ENCODE peak calls at places on chromosomes 12 and 14, in six cellular contexts. One of them, this sample, is unnamed.

GRCh38 chr14:72894623-72895378 is 900 bp upstream of the DPF3 start:
- DNase-seq in GM23248: peak; percentile 30
- DNase-seq in mesendoderm: peak; percentile 85
- DNase-seq in neural progenitor cell: peak; percentile 59
- DNase-seq in IMR-90: no peak
- DNase-seq in neuronal stem cell: peak; percentile 44
- DNase-seq in this sample: no peak

GRCh38 chr14:23580152-23580926 is 1.7 kb upstream of the JPH4 start:
- DNase-seq in GM23248: no peak
- DNase-seq in mesendoderm: no peak
- DNase-seq in neural progenitor cell: no peak
- DNase-seq in IMR-90: no peak
- DNase-seq in neuronal stem cell: no peak
- DNase-seq in this sample: no peak

GRCh38 chr14:23364604-23365352 is at the start of gene EFS:
- DNase-seq in GM23248: peak; percentile 73
- DNase-seq in mesendoderm: peak; percentile 90
- DNase-seq in neural progenitor cell: peak; percentile 85
- DNase-seq in IMR-90: peak; percentile 18
- DNase-seq in neuronal stem cell: peak; percentile 76
- DNase-seq in this sample: peak; percentile 91

GRCh38 chr12:10212623-10213131 is at the start of gene GABARAPL1:
- DNase-seq in GM23248: peak; percentile 89
- DNase-seq in mesendoderm: peak; percentile 86
- DNase-seq in neural progenitor cell: peak; percentile 85
- DNase-seq in IMR-90: peak; percentile 82
- DNase-seq in neuronal stem cell: peak; percentile 76
- DNase-seq in this sample: peak; percentile 93

GRCh38 chr12:14630793-14631192 is 63.1 kb upstream of the PLBD1 start:
- DNase-seq in GM23248: no peak
- DNase-seq in mesendoderm: peak; percentile 31
- DNase-seq in neural progenitor cell: no peak
- DNase-seq in IMR-90: no peak
- DNase-seq in neuronal stem cell: no peak
- DNase-seq in this sample: no peak

GRCh38 chr12:33180921-33181320 is 258.7 kb downstream of the SYT10 start:
- DNase-seq in GM23248: no peak
- DNase-seq in mesendoderm: peak; percentile 46
- DNase-seq in neural progenitor cell: no peak
- DNase-seq in IMR-90: no peak
- DNase-seq in neuronal stem cell: no peak
- DNase-seq in this sample: no peak

GRCh38 chr14:33737446-33737845 is 213.4 kb downstream of the EGLN3 start:
- DNase-seq in GM23248: peak; percentile 85
- DNase-seq in mesendoderm: no peak
- DNase-seq in neural progenitor cell: no peak
- DNase-seq in IMR-90: no peak
- DNase-seq in neuronal stem cell: no peak
- DNase-seq in this sample: no peak

GRCh38 chr14:94464290-94464689 is 11.7 kb upstream of the SERPINA11 start:
- DNase-seq in GM23248: no peak
- DNase-seq in mesendoderm: no peak
- DNase-seq in neural progenitor cell: no peak
- DNase-seq in IMR-90: no peak
- DNase-seq in neuronal stem cell: no peak
- DNase-seq in this sample: no peak

GRCh38 chr12:12992418-12993175 is 7.5 kb downstream of the HEBP1 start:
- DNase-seq in GM23248: peak; percentile 93
- DNase-seq in mesendoderm: peak; percentile 51
- DNase-seq in neural progenitor cell: no peak
- DNase-seq in IMR-90: peak; percentile 98
- DNase-seq in neuronal stem cell: no peak
- DNase-seq in this sample: peak; percentile 84

GRCh38 chr12:52046859-52047258 is 4.4 kb upstream of the NR4A1 start:
- DNase-seq in GM23248: no peak
- DNase-seq in mesendoderm: no peak
- DNase-seq in neural progenitor cell: no peak
- DNase-seq in IMR-90: no peak
- DNase-seq in neuronal stem cell: no peak
- DNase-seq in this sample: no peak

GRCh38 chr12:113858828-113859386 is 107.2 kb downstream of the RBM19 start:
- DNase-seq in GM23248: no peak
- DNase-seq in mesendoderm: no peak
- DNase-seq in neural progenitor cell: no peak
- DNase-seq in IMR-90: no peak
- DNase-seq in neuronal stem cell: no peak
- DNase-seq in this sample: no peak

GRCh38 chr14:49477576-49477975 is 108.6 kb downstream of the RPS29 start:
- DNase-seq in GM23248: no peak
- DNase-seq in mesendoderm: no peak
- DNase-seq in neural progenitor cell: no peak
- DNase-seq in IMR-90: no peak
- DNase-seq in neuronal stem cell: no peak
- DNase-seq in this sample: no peak

GRCh38 chr14:104072586-104072985 is 12.9 kb upstream of the ASPG start:
- DNase-seq in GM23248: no peak
- DNase-seq in mesendoderm: no peak
- DNase-seq in neural progenitor cell: no peak
- DNase-seq in IMR-90: no peak
- DNase-seq in neuronal stem cell: no peak
- DNase-seq in this sample: no peak

GRCh38 chr12:77995436-77996167 is 164.9 kb downstream of the NAV3 start:
- DNase-seq in GM23248: peak; percentile 90
- DNase-seq in mesendoderm: no peak
- DNase-seq in neural progenitor cell: no peak
- DNase-seq in IMR-90: peak; percentile 90
- DNase-seq in neuronal stem cell: no peak
- DNase-seq in this sample: no peak

GRCh38 chr12:105342464-105342863 is 12.0 kb downstream of the C12orf75 start:
- DNase-seq in GM23248: no peak
- DNase-seq in mesendoderm: no peak
- DNase-seq in neural progenitor cell: peak; percentile 37
- DNase-seq in IMR-90: no peak
- DNase-seq in neuronal stem cell: no peak
- DNase-seq in this sample: no peak

GRCh38 chr14:102213984-102214658 is 74.4 kb downstream of the WDR20 start:
- DNase-seq in GM23248: no peak
- DNase-seq in mesendoderm: no peak
- DNase-seq in neural progenitor cell: no peak
- DNase-seq in IMR-90: no peak
- DNase-seq in neuronal stem cell: no peak
- DNase-seq in this sample: no peak

GRCh38 chr12:23949212-23950010 is at the start of gene SOX5:
- DNase-seq in GM23248: peak; percentile 0
- DNase-seq in mesendoderm: peak; percentile 90
- DNase-seq in neural progenitor cell: peak; percentile 89
- DNase-seq in IMR-90: peak; percentile 68
- DNase-seq in neuronal stem cell: peak; percentile 73
- DNase-seq in this sample: peak; percentile 8

GRCh38 chr14:99001241-99001640 is 270.8 kb downstream of the BCL11B start:
- DNase-seq in GM23248: no peak
- DNase-seq in mesendoderm: peak; percentile 47
- DNase-seq in neural progenitor cell: no peak
- DNase-seq in IMR-90: no peak
- DNase-seq in neuronal stem cell: no peak
- DNase-seq in this sample: no peak

GRCh38 chr14:72822946-72823611 is 70.8 kb downstream of the DPF3 start:
- DNase-seq in GM23248: no peak
- DNase-seq in mesendoderm: no peak
- DNase-seq in neural progenitor cell: no peak
- DNase-seq in IMR-90: no peak
- DNase-seq in neuronal stem cell: no peak
- DNase-seq in this sample: no peak

GRCh38 chr14:102182190-102182589 is 42.5 kb downstream of the WDR20 start:
- DNase-seq in GM23248: peak; percentile 89
- DNase-seq in mesendoderm: no peak
- DNase-seq in neural progenitor cell: no peak
- DNase-seq in IMR-90: peak; percentile 62
- DNase-seq in neuronal stem cell: no peak
- DNase-seq in this sample: peak; percentile 80

GRCh38 chr12:73935817-73936216 is 601.8 kb upstream of the ATXN7L3B start:
- DNase-seq in GM23248: no peak
- DNase-seq in mesendoderm: peak; percentile 33
- DNase-seq in neural progenitor cell: peak; percentile 25
- DNase-seq in IMR-90: no peak
- DNase-seq in neuronal stem cell: no peak
- DNase-seq in this sample: no peak

GRCh38 chr14:55316528-55316927 is 45.3 kb downstream of the FBXO34 start:
- DNase-seq in GM23248: no peak
- DNase-seq in mesendoderm: no peak
- DNase-seq in neural progenitor cell: no peak
- DNase-seq in IMR-90: no peak
- DNase-seq in neuronal stem cell: no peak
- DNase-seq in this sample: no peak

GRCh38 chr14:77612011-77612620 is 4.3 kb downstream of the SPTLC2 start:
- DNase-seq in GM23248: peak; percentile 60
- DNase-seq in mesendoderm: peak; percentile 73
- DNase-seq in neural progenitor cell: no peak
- DNase-seq in IMR-90: peak; percentile 71
- DNase-seq in neuronal stem cell: no peak
- DNase-seq in this sample: peak; percentile 73

GRCh38 chr14:93055651-93056115 is 60.0 kb downstream of the ITPK1 start:
- DNase-seq in GM23248: no peak
- DNase-seq in mesendoderm: no peak
- DNase-seq in neural progenitor cell: no peak
- DNase-seq in IMR-90: no peak
- DNase-seq in neuronal stem cell: no peak
- DNase-seq in this sample: no peak

GRCh38 chr12:91893476-91893875 is 252.2 kb downstream of the BTG1 start:
- DNase-seq in GM23248: no peak
- DNase-seq in mesendoderm: no peak
- DNase-seq in neural progenitor cell: no peak
- DNase-seq in IMR-90: no peak
- DNase-seq in neuronal stem cell: no peak
- DNase-seq in this sample: no peak

GRCh38 chr12:104735801-104736200 is 222.3 kb downstream of the SLC41A2 start:
- DNase-seq in GM23248: no peak
- DNase-seq in mesendoderm: no peak
- DNase-seq in neural progenitor cell: no peak
- DNase-seq in IMR-90: no peak
- DNase-seq in neuronal stem cell: no peak
- DNase-seq in this sample: no peak

GRCh38 chr14:67426983-67427601 is 15.1 kb upstream of the PLEK2 start:
- DNase-seq in GM23248: peak; percentile 87
- DNase-seq in mesendoderm: peak; percentile 91
- DNase-seq in neural progenitor cell: peak; percentile 85
- DNase-seq in IMR-90: peak; percentile 76
- DNase-seq in neuronal stem cell: peak; percentile 67
- DNase-seq in this sample: peak; percentile 94
- H3K4me2 ChIP-seq in GM23248: peak overlapping the region; percentile 25
- H3K4me2 ChIP-seq in mesendoderm: no peak overlapping the region
- H3K4me2 ChIP-seq in neural progenitor cell: peak overlapping the region; percentile 52
- H3K4me2 ChIP-seq in IMR-90: no peak overlapping the region
- H3K4me2 ChIP-seq in neuronal stem cell: no peak overlapping the region
- H3K4me2 ChIP-seq in this sample: peak overlapping the region; percentile 63

DNA sequence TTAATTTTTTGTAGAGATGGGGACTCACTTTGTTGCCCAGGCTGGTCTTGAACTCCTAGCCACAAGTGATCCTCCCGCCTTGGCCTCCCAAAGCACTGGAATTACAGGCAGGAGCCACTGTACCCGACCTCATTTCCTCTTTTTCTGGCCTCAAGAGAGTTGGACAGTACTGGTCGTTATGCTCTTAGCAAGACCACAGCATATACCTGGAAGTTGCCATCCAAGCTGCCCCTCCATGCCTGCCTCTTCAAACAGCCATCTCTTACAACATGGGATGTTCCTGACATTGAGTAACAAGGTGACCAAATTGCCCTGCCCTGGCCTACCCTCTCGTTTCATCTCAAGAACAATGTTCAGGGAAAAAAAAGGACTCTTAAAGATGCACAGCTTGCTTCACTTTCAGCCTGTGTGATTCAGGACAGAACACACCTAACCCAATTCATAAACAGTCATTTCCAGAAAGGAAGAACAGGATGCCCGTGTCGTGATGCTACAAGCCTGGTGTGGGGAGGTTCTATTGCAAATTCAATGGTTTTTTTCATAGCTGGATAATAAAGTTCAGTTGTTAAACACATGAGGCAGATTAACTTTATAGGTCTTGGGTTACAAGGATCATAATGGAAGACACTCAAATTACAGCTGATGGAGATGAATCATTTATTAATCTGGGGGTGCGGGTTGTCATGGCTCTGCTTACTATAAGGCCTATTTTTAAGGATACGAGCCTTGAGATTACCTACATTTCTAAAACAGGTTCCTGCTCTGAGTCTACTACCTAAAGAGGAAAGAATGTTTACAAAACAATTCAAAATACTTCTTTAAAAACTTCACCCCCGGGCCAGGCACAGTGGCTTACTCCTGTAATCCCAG is 11.9 kb downstream of the GLTP start:
- DNase-seq in GM23248: no peak
- DNase-seq in mesendoderm: no peak
- DNase-seq in neural progenitor cell: no peak
- DNase-seq in IMR-90: no peak
- DNase-seq in neuronal stem cell: no peak
- DNase-seq in this sample: no peak
- H3K4me1 ChIP-seq in GM23248: peaks cover 18% of the 10 kb centered on the region
- H3K4me1 ChIP-seq in mesendoderm: peaks cover 7% of the 10 kb centered on the region
- H3K4me1 ChIP-seq in neural progenitor cell: peaks cover 8% of the 10 kb centered on the region
- H3K4me1 ChIP-seq in IMR-90: peaks cover 7% of the 10 kb centered on the region
- H3K4me1 ChIP-seq in neuronal stem cell: peaks cover 11% of the 10 kb centered on the region
- H3K4me1 ChIP-seq in this sample: peaks cover 33% of the 10 kb centered on the region

GRCh38 chr14:36505193-36505815 is 14.7 kb downstream of the NKX2-1 start:
- DNase-seq in GM23248: no peak
- DNase-seq in mesendoderm: peak; percentile 26
- DNase-seq in neural progenitor cell: peak; percentile 72
- DNase-seq in IMR-90: no peak
- DNase-seq in neuronal stem cell: no peak
- DNase-seq in this sample: peak; percentile 36
- H3K27me3 ChIP-seq in GM23248: peaks cover 86% of the 10 kb centered on the region
- H3K27me3 ChIP-seq in mesendoderm: peaks cover 78% of the 10 kb centered on the region
- H3K27me3 ChIP-seq in neural progenitor cell: peaks cover 100% of the 10 kb centered on the region
- H3K27me3 ChIP-seq in IMR-90: peaks cover 72% of the 10 kb centered on the region
- H3K27me3 ChIP-seq in neuronal stem cell: peaks cover 85% of the 10 kb centered on the region
- H3K27me3 ChIP-seq in this sample: peaks cover 84% of the 10 kb centered on the region

GRCh38 chr12:124835652-124836410 is 27.8 kb downstream of the SCARB1 start:
- DNase-seq in GM23248: no peak
- DNase-seq in mesendoderm: no peak
- DNase-seq in neural progenitor cell: no peak
- DNase-seq in IMR-90: no peak
- DNase-seq in neuronal stem cell: no peak
- DNase-seq in this sample: peak; percentile 31

GRCh38 chr12:124837249-124837897 is 26.3 kb downstream of the SCARB1 start:
- DNase-seq in GM23248: no peak
- DNase-seq in mesendoderm: no peak
- DNase-seq in neural progenitor cell: no peak
- DNase-seq in IMR-90: no peak
- DNase-seq in neuronal stem cell: no peak
- DNase-seq in this sample: no peak

GRCh38 chr12:124834822-124835221 is 28.8 kb downstream of the SCARB1 start:
- DNase-seq in GM23248: no peak
- DNase-seq in mesendoderm: no peak
- DNase-seq in neural progenitor cell: no peak
- DNase-seq in IMR-90: no peak
- DNase-seq in neuronal stem cell: no peak
- DNase-seq in this sample: peak; percentile 70

GRCh38 chr12:124836759-124837158 is 26.9 kb downstream of the SCARB1 start:
- DNase-seq in GM23248: no peak
- DNase-seq in mesendoderm: no peak
- DNase-seq in neural progenitor cell: no peak
- DNase-seq in IMR-90: no peak
- DNase-seq in neuronal stem cell: no peak
- DNase-seq in this sample: no peak

GRCh38 chr12:124837958-124838803 is 25.5 kb downstream of the SCARB1 start:
- DNase-seq in GM23248: peak; percentile 96
- DNase-seq in mesendoderm: peak; percentile 56
- DNase-seq in neural progenitor cell: no peak
- DNase-seq in IMR-90: peak; percentile 98
- DNase-seq in neuronal stem cell: no peak
- DNase-seq in this sample: peak; percentile 97
- H3K4me2 ChIP-seq in GM23248: peak overlapping the region; percentile 30
- H3K4me2 ChIP-seq in mesendoderm: no peak overlapping the region
- H3K4me2 ChIP-seq in neural progenitor cell: no peak overlapping the region
- H3K4me2 ChIP-seq in IMR-90: no peak overlapping the region
- H3K4me2 ChIP-seq in neuronal stem cell: no peak overlapping the region
- H3K4me2 ChIP-seq in this sample: peak overlapping the region; percentile 0

This sample was measured in osteoblast.